ENCODE peak calls at places on chromosome 18, in five cellular contexts. One of them, this sample, is unnamed.

GRCh38 chr18:35000457-35000856 is 40.8 kb upstream of the MAPRE2 start:
- DNase-seq in amniotic epithelial cell: no peak
- DNase-seq in stimulated activated CD8-positive, alpha-beta memory T cell treated with anti-CD3 and anti-CD28 coated beads, Interleukin-12 subunit alpha, Interleukin-12 subunit beta, amount 100 ng/mL, for 1 hour: no peak
- DNase-seq in T47D: no peak
- DNase-seq in skeletal muscle cell: no peak
- DNase-seq in this sample: no peak

GRCh38 chr18:6885992-6886823 is 156.7 kb downstream of the ARHGAP28 start:
- DNase-seq in amniotic epithelial cell: peak; percentile 46
- DNase-seq in stimulated activated CD8-positive, alpha-beta memory T cell treated with anti-CD3 and anti-CD28 coated beads, Interleukin-12 subunit alpha, Interleukin-12 subunit beta, amount 100 ng/mL, for 1 hour: no peak
- DNase-seq in T47D: peak; percentile 56
- DNase-seq in skeletal muscle cell: no peak
- DNase-seq in this sample: peak; percentile 77

GRCh38 chr18:48842259-48843061 is 108.3 kb downstream of the SMAD7 start:
- DNase-seq in amniotic epithelial cell: peak; percentile 62
- DNase-seq in stimulated activated CD8-positive, alpha-beta memory T cell treated with anti-CD3 and anti-CD28 coated beads, Interleukin-12 subunit alpha, Interleukin-12 subunit beta, amount 100 ng/mL, for 1 hour: peak; percentile 28
- DNase-seq in T47D: no peak
- DNase-seq in skeletal muscle cell: no peak
- DNase-seq in this sample: no peak

GRCh38 chr18:21914739-21915319 is 174.2 kb downstream of the MIB1 start:
- DNase-seq in amniotic epithelial cell: peak; percentile 81
- DNase-seq in stimulated activated CD8-positive, alpha-beta memory T cell treated with anti-CD3 and anti-CD28 coated beads, Interleukin-12 subunit alpha, Interleukin-12 subunit beta, amount 100 ng/mL, for 1 hour: no peak
- DNase-seq in T47D: peak; percentile 62
- DNase-seq in skeletal muscle cell: peak; percentile 11
- DNase-seq in this sample: peak; percentile 85

GRCh38 chr18:23341383-23341782 is 111.7 kb upstream of the RIOK3 start:
- DNase-seq in amniotic epithelial cell: no peak
- DNase-seq in stimulated activated CD8-positive, alpha-beta memory T cell treated with anti-CD3 and anti-CD28 coated beads, Interleukin-12 subunit alpha, Interleukin-12 subunit beta, amount 100 ng/mL, for 1 hour: no peak
- DNase-seq in T47D: no peak
- DNase-seq in skeletal muscle cell: no peak
- DNase-seq in this sample: no peak

GRCh38 chr18:54242327-54242726 is 17.9 kb upstream of the MBD2 start:
- DNase-seq in amniotic epithelial cell: no peak
- DNase-seq in stimulated activated CD8-positive, alpha-beta memory T cell treated with anti-CD3 and anti-CD28 coated beads, Interleukin-12 subunit alpha, Interleukin-12 subunit beta, amount 100 ng/mL, for 1 hour: no peak
- DNase-seq in T47D: no peak
- DNase-seq in skeletal muscle cell: no peak
- DNase-seq in this sample: no peak

GRCh38 chr18:58105908-58106673 is 62.1 kb downstream of the NEDD4L start:
- DNase-seq in amniotic epithelial cell: no peak
- DNase-seq in stimulated activated CD8-positive, alpha-beta memory T cell treated with anti-CD3 and anti-CD28 coated beads, Interleukin-12 subunit alpha, Interleukin-12 subunit beta, amount 100 ng/mL, for 1 hour: no peak
- DNase-seq in T47D: no peak
- DNase-seq in skeletal muscle cell: no peak
- DNase-seq in this sample: no peak

GRCh38 chr18:66749030-66749429 is 145.1 kb upstream of the CDH19 start:
- DNase-seq in amniotic epithelial cell: no peak
- DNase-seq in stimulated activated CD8-positive, alpha-beta memory T cell treated with anti-CD3 and anti-CD28 coated beads, Interleukin-12 subunit alpha, Interleukin-12 subunit beta, amount 100 ng/mL, for 1 hour: no peak
- DNase-seq in T47D: peak; percentile 37
- DNase-seq in skeletal muscle cell: no peak
- DNase-seq in this sample: peak; percentile 36

GRCh38 chr18:3111523-3112240 is 98.7 kb upstream of the LPIN2 start:
- DNase-seq in amniotic epithelial cell: peak; percentile 8
- DNase-seq in stimulated activated CD8-positive, alpha-beta memory T cell treated with anti-CD3 and anti-CD28 coated beads, Interleukin-12 subunit alpha, Interleukin-12 subunit beta, amount 100 ng/mL, for 1 hour: no peak
- DNase-seq in T47D: no peak
- DNase-seq in skeletal muscle cell: no peak
- DNase-seq in this sample: no peak

GRCh38 chr18:58093311-58093790 is 49.3 kb downstream of the NEDD4L start:
- DNase-seq in amniotic epithelial cell: peak; percentile 46
- DNase-seq in stimulated activated CD8-positive, alpha-beta memory T cell treated with anti-CD3 and anti-CD28 coated beads, Interleukin-12 subunit alpha, Interleukin-12 subunit beta, amount 100 ng/mL, for 1 hour: no peak
- DNase-seq in T47D: peak; percentile 38
- DNase-seq in skeletal muscle cell: no peak
- DNase-seq in this sample: peak; percentile 41

GRCh38 chr18:35029103-35029502 is 12.1 kb upstream of the MAPRE2 start:
- DNase-seq in amniotic epithelial cell: peak; percentile 47
- DNase-seq in stimulated activated CD8-positive, alpha-beta memory T cell treated with anti-CD3 and anti-CD28 coated beads, Interleukin-12 subunit alpha, Interleukin-12 subunit beta, amount 100 ng/mL, for 1 hour: no peak
- DNase-seq in T47D: no peak
- DNase-seq in skeletal muscle cell: no peak
- DNase-seq in this sample: no peak

GRCh38 chr18:5518899-5519371 is 24.9 kb downstream of the EPB41L3 start:
- DNase-seq in amniotic epithelial cell: peak; percentile 11
- DNase-seq in stimulated activated CD8-positive, alpha-beta memory T cell treated with anti-CD3 and anti-CD28 coated beads, Interleukin-12 subunit alpha, Interleukin-12 subunit beta, amount 100 ng/mL, for 1 hour: no peak
- DNase-seq in T47D: no peak
- DNase-seq in skeletal muscle cell: peak; percentile 60
- DNase-seq in this sample: no peak

GRCh38 chr18:48292787-48293409 is 116.3 kb downstream of the ZBTB7C start:
- DNase-seq in amniotic epithelial cell: no peak
- DNase-seq in stimulated activated CD8-positive, alpha-beta memory T cell treated with anti-CD3 and anti-CD28 coated beads, Interleukin-12 subunit alpha, Interleukin-12 subunit beta, amount 100 ng/mL, for 1 hour: no peak
- DNase-seq in T47D: no peak
- DNase-seq in skeletal muscle cell: no peak
- DNase-seq in this sample: no peak

GRCh38 chr18:51953521-51953920 is 386.5 kb upstream of the DCC start:
- DNase-seq in amniotic epithelial cell: no peak
- DNase-seq in stimulated activated CD8-positive, alpha-beta memory T cell treated with anti-CD3 and anti-CD28 coated beads, Interleukin-12 subunit alpha, Interleukin-12 subunit beta, amount 100 ng/mL, for 1 hour: no peak
- DNase-seq in T47D: no peak
- DNase-seq in skeletal muscle cell: no peak
- DNase-seq in this sample: no peak

GRCh38 chr18:3345885-3346284 is 84.0 kb downstream of the MYL12B start:
- DNase-seq in amniotic epithelial cell: no peak
- DNase-seq in stimulated activated CD8-positive, alpha-beta memory T cell treated with anti-CD3 and anti-CD28 coated beads, Interleukin-12 subunit alpha, Interleukin-12 subunit beta, amount 100 ng/mL, for 1 hour: no peak
- DNase-seq in T47D: no peak
- DNase-seq in skeletal muscle cell: peak; percentile 25
- DNase-seq in this sample: no peak

GRCh38 chr18:69161383-69162028 is 239.2 kb upstream of the DOK6 start:
- DNase-seq in amniotic epithelial cell: peak; percentile 7
- DNase-seq in stimulated activated CD8-positive, alpha-beta memory T cell treated with anti-CD3 and anti-CD28 coated beads, Interleukin-12 subunit alpha, Interleukin-12 subunit beta, amount 100 ng/mL, for 1 hour: no peak
- DNase-seq in T47D: peak; percentile 37
- DNase-seq in skeletal muscle cell: peak; percentile 3
- DNase-seq in this sample: no peak

GRCh38 chr18:11891737-11892136 is 16.4 kb downstream of the MPPE1 start:
- DNase-seq in amniotic epithelial cell: no peak
- DNase-seq in stimulated activated CD8-positive, alpha-beta memory T cell treated with anti-CD3 and anti-CD28 coated beads, Interleukin-12 subunit alpha, Interleukin-12 subunit beta, amount 100 ng/mL, for 1 hour: no peak
- DNase-seq in T47D: no peak
- DNase-seq in skeletal muscle cell: no peak
- DNase-seq in this sample: no peak

GRCh38 chr18:45059695-45060094 is 379.0 kb downstream of the SETBP1 start:
- DNase-seq in amniotic epithelial cell: peak; percentile 74
- DNase-seq in stimulated activated CD8-positive, alpha-beta memory T cell treated with anti-CD3 and anti-CD28 coated beads, Interleukin-12 subunit alpha, Interleukin-12 subunit beta, amount 100 ng/mL, for 1 hour: no peak
- DNase-seq in T47D: no peak
- DNase-seq in skeletal muscle cell: peak; percentile 62
- DNase-seq in this sample: no peak

GRCh38 chr18:52670903-52671302 is 330.9 kb downstream of the DCC start:
- DNase-seq in amniotic epithelial cell: no peak
- DNase-seq in stimulated activated CD8-positive, alpha-beta memory T cell treated with anti-CD3 and anti-CD28 coated beads, Interleukin-12 subunit alpha, Interleukin-12 subunit beta, amount 100 ng/mL, for 1 hour: no peak
- DNase-seq in T47D: peak; percentile 26
- DNase-seq in skeletal muscle cell: no peak
- DNase-seq in this sample: peak; percentile 36

GRCh38 chr18:55243852-55244251 is 284.6 kb upstream of the CCDC68 start:
- DNase-seq in amniotic epithelial cell: peak; percentile 21
- DNase-seq in stimulated activated CD8-positive, alpha-beta memory T cell treated with anti-CD3 and anti-CD28 coated beads, Interleukin-12 subunit alpha, Interleukin-12 subunit beta, amount 100 ng/mL, for 1 hour: no peak
- DNase-seq in T47D: no peak
- DNase-seq in skeletal muscle cell: peak; percentile 58
- DNase-seq in this sample: no peak

GRCh38 chr18:69935319-69936190 is 12.1 kb downstream of the CD226 start:
- DNase-seq in amniotic epithelial cell: no peak
- DNase-seq in stimulated activated CD8-positive, alpha-beta memory T cell treated with anti-CD3 and anti-CD28 coated beads, Interleukin-12 subunit alpha, Interleukin-12 subunit beta, amount 100 ng/mL, for 1 hour: peak; percentile 69
- DNase-seq in T47D: no peak
- DNase-seq in skeletal muscle cell: no peak
- DNase-seq in this sample: no peak

GRCh38 chr18:60686142-60686541 is 313.6 kb upstream of the MC4R start:
- DNase-seq in amniotic epithelial cell: no peak
- DNase-seq in stimulated activated CD8-positive, alpha-beta memory T cell treated with anti-CD3 and anti-CD28 coated beads, Interleukin-12 subunit alpha, Interleukin-12 subunit beta, amount 100 ng/mL, for 1 hour: no peak
- DNase-seq in T47D: no peak
- DNase-seq in skeletal muscle cell: no peak
- DNase-seq in this sample: no peak

GRCh38 chr18:73691118-73691517 is 456.5 kb downstream of the FBXO15 start:
- DNase-seq in amniotic epithelial cell: peak; percentile 39
- DNase-seq in stimulated activated CD8-positive, alpha-beta memory T cell treated with anti-CD3 and anti-CD28 coated beads, Interleukin-12 subunit alpha, Interleukin-12 subunit beta, amount 100 ng/mL, for 1 hour: no peak
- DNase-seq in T47D: no peak
- DNase-seq in skeletal muscle cell: peak; percentile 43
- DNase-seq in this sample: no peak

This sample was measured in GM23338.